ENCODE peak calls at places on chromosomes 2 and 18, in four cellular contexts. One of them, this sample, is unnamed. For H3K9me3, the result is how much of the 10 kb centered on the place peaks cover.

GRCh38 chr2:51997571-51997970 is 965.6 kb upstream of the NRXN1 start:
- DNase-seq in left ventricle myocardium inferior: no peak
- DNase-seq in lower lobe of right lung: no peak
- DNase-seq in heart left ventricle: no peak
- DNase-seq in this sample: no peak

GRCh38 chr2:98702127-98702802 is 28.7 kb downstream of the MGAT4A start:
- DNase-seq in left ventricle myocardium inferior: peak
- DNase-seq in lower lobe of right lung: no peak
- DNase-seq in heart left ventricle: peak
- DNase-seq in this sample: no peak

GRCh38 chr2:81327916-81328315 is 1023.4 kb upstream of the LRRTM1 start:
- DNase-seq in left ventricle myocardium inferior: no peak
- DNase-seq in lower lobe of right lung: no peak
- DNase-seq in heart left ventricle: no peak
- DNase-seq in this sample: no peak

GRCh38 chr18:75076286-75076685 is 132.7 kb downstream of the PTGR3 start:
- DNase-seq in left ventricle myocardium inferior: no peak
- DNase-seq in lower lobe of right lung: no peak
- DNase-seq in heart left ventricle: no peak
- DNase-seq in this sample: no peak

GRCh38 chr18:59902180-59902992 is 2.6 kb downstream of the PMAIP1 start:
- DNase-seq in left ventricle myocardium inferior: no peak
- DNase-seq in lower lobe of right lung: no peak
- DNase-seq in heart left ventricle: no peak
- DNase-seq in this sample: no peak

GRCh38 chr2:118845843-118846666 is 1.4 kb downstream of the EN1 start:
- DNase-seq in left ventricle myocardium inferior: no peak
- DNase-seq in lower lobe of right lung: no peak
- DNase-seq in heart left ventricle: no peak
- DNase-seq in this sample: no peak

GRCh38 chr2:15748736-15749323 is 157.2 kb downstream of the DDX1 start:
- DNase-seq in left ventricle myocardium inferior: no peak
- DNase-seq in lower lobe of right lung: no peak
- DNase-seq in heart left ventricle: no peak
- DNase-seq in this sample: no peak

GRCh38 chr2:188132385-188132784 is 159.3 kb upstream of the GULP1 start:
- DNase-seq in left ventricle myocardium inferior: peak
- DNase-seq in lower lobe of right lung: no peak
- DNase-seq in heart left ventricle: peak
- DNase-seq in this sample: peak

GRCh38 chr2:69196327-69197117 is 183.5 kb downstream of the ANTXR1 start:
- DNase-seq in left ventricle myocardium inferior: no peak
- DNase-seq in lower lobe of right lung: no peak
- DNase-seq in heart left ventricle: no peak
- DNase-seq in this sample: no peak

GRCh38 chr2:119860924-119861323 is 101.2 kb downstream of the PTPN4 start:
- DNase-seq in left ventricle myocardium inferior: no peak
- DNase-seq in lower lobe of right lung: no peak
- DNase-seq in heart left ventricle: no peak
- DNase-seq in this sample: no peak

GRCh38 chr2:120958623-120959366 is 223.1 kb downstream of the GLI2 start:
- DNase-seq in left ventricle myocardium inferior: no peak
- DNase-seq in lower lobe of right lung: no peak
- DNase-seq in heart left ventricle: no peak
- DNase-seq in this sample: peak

GRCh38 chr2:80420530-80421208 is 116.1 kb upstream of the LRRTM1 start:
- DNase-seq in left ventricle myocardium inferior: no peak
- DNase-seq in lower lobe of right lung: no peak
- DNase-seq in heart left ventricle: no peak
- DNase-seq in this sample: no peak

GRCh38 chr2:237693281-237694039 is 66.1 kb downstream of the LRRFIP1 start:
- DNase-seq in left ventricle myocardium inferior: no peak
- DNase-seq in lower lobe of right lung: no peak
- DNase-seq in heart left ventricle: no peak
- DNase-seq in this sample: no peak

GRCh38 chr18:44195394-44196140 is 485.1 kb upstream of the SETBP1 start:
- DNase-seq in left ventricle myocardium inferior: no peak
- DNase-seq in lower lobe of right lung: no peak
- DNase-seq in heart left ventricle: no peak
- DNase-seq in this sample: no peak

GRCh38 chr2:176178807-176179271 is 9.6 kb upstream of the HOXD1 start:
- DNase-seq in left ventricle myocardium inferior: no peak
- DNase-seq in lower lobe of right lung: no peak
- DNase-seq in heart left ventricle: no peak
- DNase-seq in this sample: no peak

GRCh38 chr2:135839713-135840112 is 2.7 kb upstream of the LCT start:
- DNase-seq in left ventricle myocardium inferior: no peak
- DNase-seq in lower lobe of right lung: no peak
- DNase-seq in heart left ventricle: no peak
- DNase-seq in this sample: no peak

GRCh38 chr2:134912406-134912805 is 6.2 kb upstream of the CCNT2 start:
- DNase-seq in left ventricle myocardium inferior: no peak
- DNase-seq in lower lobe of right lung: no peak
- DNase-seq in heart left ventricle: no peak
- DNase-seq in this sample: no peak

GRCh38 chr18:9380101-9380500 is 45.5 kb downstream of the TWSG1 start:
- DNase-seq in left ventricle myocardium inferior: no peak
- DNase-seq in lower lobe of right lung: no peak
- DNase-seq in heart left ventricle: no peak
- DNase-seq in this sample: no peak

GRCh38 chr18:45993441-45993840 is 26.3 kb upstream of the EPG5 start:
- DNase-seq in left ventricle myocardium inferior: no peak
- DNase-seq in lower lobe of right lung: no peak
- DNase-seq in heart left ventricle: no peak
- DNase-seq in this sample: no peak

GRCh38 chr2:240236217-240237111 is 96.0 kb upstream of the OTOS start:
- DNase-seq in left ventricle myocardium inferior: peak
- DNase-seq in lower lobe of right lung: peak
- DNase-seq in heart left ventricle: peak
- DNase-seq in this sample: peak

GRCh38 chr2:19746137-19746585 is 155.6 kb downstream of the TTC32 start:
- DNase-seq in left ventricle myocardium inferior: no peak
- DNase-seq in lower lobe of right lung: no peak
- DNase-seq in heart left ventricle: no peak
- DNase-seq in this sample: no peak

GRCh38 chr2:20485612-20485926 is 38.7 kb downstream of the RHOB start:
- DNase-seq in left ventricle myocardium inferior: no peak
- DNase-seq in lower lobe of right lung: no peak
- DNase-seq in heart left ventricle: no peak
- DNase-seq in this sample: no peak

GRCh38 chr2:237418300-237418699 is 4.3 kb upstream of the COL6A3 start:
- DNase-seq in left ventricle myocardium inferior: no peak
- DNase-seq in lower lobe of right lung: no peak
- DNase-seq in heart left ventricle: no peak
- DNase-seq in this sample: no peak

GRCh38 chr2:23436346-23437099 is 51.5 kb downstream of the KLHL29 start:
- DNase-seq in left ventricle myocardium inferior: no peak
- DNase-seq in lower lobe of right lung: no peak
- DNase-seq in heart left ventricle: no peak
- DNase-seq in this sample: no peak

GRCh38 chr18:75265872-75266271 is 55.3 kb downstream of the TSHZ1 start:
- DNase-seq in left ventricle myocardium inferior: no peak
- DNase-seq in lower lobe of right lung: no peak
- DNase-seq in heart left ventricle: no peak
- DNase-seq in this sample: no peak

GRCh38 chr2:84904151-84904550 is 1.3 kb upstream of the TMSB10 start:
- DNase-seq in left ventricle myocardium inferior: no peak
- DNase-seq in lower lobe of right lung: no peak
- DNase-seq in heart left ventricle: no peak
- DNase-seq in this sample: no peak

GRCh38 chr18:12462242-12462641 is 54.5 kb downstream of the PRELID3A start:
- DNase-seq in left ventricle myocardium inferior: no peak
- DNase-seq in lower lobe of right lung: no peak
- DNase-seq in heart left ventricle: no peak
- DNase-seq in this sample: no peak

GRCh38 chr2:226396541-226396940 is 403.1 kb downstream of the IRS1 start:
- DNase-seq in left ventricle myocardium inferior: no peak
- DNase-seq in lower lobe of right lung: no peak
- DNase-seq in heart left ventricle: no peak
- DNase-seq in this sample: no peak

GRCh38 chr2:95310211-95310610 is 13.1 kb downstream of the KCNIP3 start:
- DNase-seq in left ventricle myocardium inferior: no peak
- DNase-seq in lower lobe of right lung: no peak
- DNase-seq in heart left ventricle: no peak
- DNase-seq in this sample: peak

DNA sequence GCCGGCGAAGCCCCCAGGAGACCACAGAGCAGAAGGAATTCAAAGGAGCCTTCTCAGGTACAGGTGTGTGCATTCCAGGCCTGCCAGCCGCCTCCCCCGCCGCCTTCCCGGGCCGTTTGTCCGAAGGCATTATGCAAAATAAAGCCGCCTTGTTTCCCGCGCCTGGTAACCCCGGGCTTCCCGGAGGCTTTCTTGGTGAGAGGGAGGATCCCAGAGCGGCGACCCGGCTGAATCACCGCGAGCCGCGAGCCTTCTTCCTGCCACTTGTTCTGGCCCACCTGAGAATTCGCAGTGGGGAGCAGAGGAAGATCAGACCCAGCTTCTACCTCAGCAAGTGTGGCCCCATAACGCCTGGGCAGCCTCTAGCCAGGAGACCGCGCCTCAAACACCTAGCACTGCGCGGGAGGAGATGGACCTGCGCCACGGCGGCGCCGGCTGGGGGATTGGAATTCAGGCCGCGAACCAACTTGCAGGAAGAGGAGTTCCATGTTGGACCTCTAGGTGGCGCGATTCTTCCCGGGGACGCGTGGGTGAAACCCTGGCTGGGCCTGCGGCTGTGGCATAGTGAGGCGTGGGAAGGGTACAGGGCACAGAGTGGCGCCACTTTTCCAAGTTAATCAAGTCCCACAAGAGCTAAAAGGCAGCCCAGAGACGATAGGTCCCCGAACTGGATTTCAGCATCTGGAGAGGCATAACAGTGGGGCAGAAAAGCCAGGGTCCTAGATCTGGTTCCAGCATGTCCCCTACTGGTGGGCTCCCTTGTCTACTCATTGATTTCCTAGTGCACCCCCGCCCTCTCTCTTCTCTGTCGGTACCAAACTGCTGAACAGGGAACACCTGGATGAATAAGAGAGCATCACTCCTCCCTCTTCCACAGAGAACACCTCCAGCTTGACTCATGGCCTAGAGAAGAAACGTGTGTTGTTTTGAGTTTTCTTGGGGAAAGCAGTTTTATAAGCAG is 101.6 kb downstream of the FOXI3 start:
- DNase-seq in left ventricle myocardium inferior: peak
- DNase-seq in lower lobe of right lung: peak
- DNase-seq in heart left ventricle: peak
- DNase-seq in this sample: peak
- H3K27ac ChIP-seq in left ventricle myocardium inferior: no peak
- H3K27ac ChIP-seq in lower lobe of right lung: no peak
- H3K27ac ChIP-seq in heart left ventricle: no peak
- H3K27ac ChIP-seq in this sample: no peak

GRCh38 chr2:192566863-192567262 is 372.1 kb upstream of the TMEFF2 start:
- DNase-seq in left ventricle myocardium inferior: no peak
- DNase-seq in lower lobe of right lung: no peak
- DNase-seq in heart left ventricle: no peak
- DNase-seq in this sample: no peak

GRCh38 chr2:192570786-192571185 is 376.1 kb upstream of the TMEFF2 start:
- DNase-seq in left ventricle myocardium inferior: no peak
- DNase-seq in lower lobe of right lung: no peak
- DNase-seq in heart left ventricle: no peak
- DNase-seq in this sample: no peak

GRCh38 chr2:192574552-192574951 is 379.8 kb upstream of the TMEFF2 start:
- DNase-seq in left ventricle myocardium inferior: no peak
- DNase-seq in lower lobe of right lung: no peak
- DNase-seq in heart left ventricle: no peak
- DNase-seq in this sample: no peak

GRCh38 chr2:192571636-192572035 is 376.9 kb upstream of the TMEFF2 start:
- DNase-seq in left ventricle myocardium inferior: no peak
- DNase-seq in lower lobe of right lung: no peak
- DNase-seq in heart left ventricle: no peak
- DNase-seq in this sample: no peak
- H3K4me3 ChIP-seq in left ventricle myocardium inferior: no peak
- H3K4me3 ChIP-seq in lower lobe of right lung: no peak
- H3K4me3 ChIP-seq in heart left ventricle: no peak
- H3K4me3 ChIP-seq in this sample: no peak

DNA sequence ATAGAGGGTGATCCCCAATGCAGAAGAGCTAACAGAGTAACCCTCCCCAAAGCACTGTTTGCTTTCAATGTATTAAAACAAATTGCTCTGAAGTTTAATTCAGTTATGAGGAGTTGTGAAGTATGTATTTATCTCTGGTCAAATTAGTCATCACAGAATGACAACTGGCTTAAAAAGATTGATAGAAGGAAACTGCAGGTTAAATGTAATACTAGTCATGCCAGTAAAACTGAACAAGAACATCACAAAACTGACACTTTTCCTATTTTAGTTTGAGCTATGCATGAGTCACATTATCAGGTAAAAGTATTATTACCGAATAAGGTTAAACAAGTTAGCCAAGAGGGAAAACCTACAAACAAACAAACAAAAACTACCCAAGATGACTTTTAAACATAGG is 99.0 kb upstream of the ACVR1C start:
- DNase-seq in left ventricle myocardium inferior: no peak
- DNase-seq in lower lobe of right lung: no peak
- DNase-seq in heart left ventricle: no peak
- DNase-seq in this sample: no peak
- H3K9me3 ChIP-seq in left ventricle myocardium inferior: under half
- H3K9me3 ChIP-seq in lower lobe of right lung: under half
- H3K9me3 ChIP-seq in heart left ventricle: under half
- H3K9me3 ChIP-seq in this sample: under half

GRCh38 chr2:194252127-194252526 is 1404.9 kb upstream of the SLC39A10 start:
- DNase-seq in left ventricle myocardium inferior: no peak
- DNase-seq in lower lobe of right lung: no peak
- DNase-seq in heart left ventricle: no peak
- DNase-seq in this sample: no peak
- H3K27ac ChIP-seq in left ventricle myocardium inferior: no peak
- H3K27ac ChIP-seq in lower lobe of right lung: no peak
- H3K27ac ChIP-seq in heart left ventricle: no peak
- H3K27ac ChIP-seq in this sample: no peak

GRCh38 chr2:236172238-236172865 is 4.2 kb upstream of the GBX2 start:
- DNase-seq in left ventricle myocardium inferior: no peak
- DNase-seq in lower lobe of right lung: no peak
- DNase-seq in heart left ventricle: no peak
- DNase-seq in this sample: no peak
- H3K4me3 ChIP-seq in left ventricle myocardium inferior: no peak
- H3K4me3 ChIP-seq in lower lobe of right lung: no peak
- H3K4me3 ChIP-seq in heart left ventricle: no peak
- H3K4me3 ChIP-seq in this sample: no peak

GRCh38 chr18:78803104-78803503 is 176.5 kb upstream of the SALL3 start:
- DNase-seq in left ventricle myocardium inferior: no peak
- DNase-seq in lower lobe of right lung: no peak
- DNase-seq in heart left ventricle: no peak
- DNase-seq in this sample: peak
- H3K9me3 ChIP-seq in left ventricle myocardium inferior: under half
- H3K9me3 ChIP-seq in lower lobe of right lung: under half
- H3K9me3 ChIP-seq in heart left ventricle: under half
- H3K9me3 ChIP-seq in this sample: under half

This sample was measured in right cardiac atrium.